ENCODE peak calls at places on chromosomes 4 and X, in ten cellular contexts. F is hypothalamus, R is astrocyte of the cerebellum, C is mucosa of descending colon, X is H54, S is uterus, Y is breast epithelium, H is T-helper 9 cell, I is WTC11, E is GM04504. J is an unnamed sample.
A peak's percentile ranks its signal among the peaks of the same experiment; 100 is the strongest.

GRCh38 chr4:30380404-30380998 is 339.7 kb upstream of the PCDH7 start:
- DNase-seq in F (no peak), R (peak; percentile 41), C (peak; percentile 60), X (no peak), S (no peak), Y (no peak), H (no peak), I (peak; percentile 76), E (peak; percentile 1), J (no peak)

GRCh38 chr4:112099701-112100289 is 45.5 kb upstream of the FAM241A start:
- DNase-seq in F (no peak), R (peak; percentile 62), C (no peak), X (peak; percentile 5), S (no peak), Y (no peak), H (no peak), I (no peak), E (peak; percentile 13), J (no peak)

GRCh38 chr4:7763788-7764187 is 175.9 kb downstream of the AFAP1 start:
- DNase-seq in F (no peak), R (peak; percentile 49), C (no peak), X (peak; percentile 40), S (no peak), Y (no peak), H (no peak), I (no peak), E (no peak), J (no peak)

GRCh38 chr4:68338625-68339024 is 11.3 kb downstream of the YTHDC1 start:
- DNase-seq in F (no peak), R (no peak), C (no peak), X (no peak), S (no peak), Y (no peak), H (no peak), I (no peak), E (no peak), J (no peak)

GRCh38 chr4:67712650-67713530 is 11.9 kb upstream of the UBA6 start:
- DNase-seq in F (no peak), R (no peak), C (no peak), X (no peak), S (no peak), Y (no peak), H (no peak), I (no peak), E (no peak), J (no peak)

GRCh38 chr4:651884-652642 is 22.0 kb downstream of the ATP5ME start:
- DNase-seq in F (no peak), R (no peak), C (no peak), X (no peak), S (no peak), Y (no peak), H (no peak), I (no peak), E (no peak), J (no peak)

GRCh38 chrX:80293354-80293753 is 126.9 kb upstream of the TENT5D start:
- DNase-seq in F (no peak), R (no peak), C (no peak), X (no peak), S (no peak), Y (no peak), H (no peak), I (no peak), E (no peak), J (no peak)

GRCh38 chr4:184648220-184649025 is 824 bp downstream of the CASP3 start:
- DNase-seq in F (no peak), R (no peak), C (peak; percentile 67), X (no peak), S (peak; percentile 60), Y (peak; percentile 28), H (peak; percentile 28), I (peak; percentile 45), E (peak; percentile 28), J (peak; percentile 61)

GRCh38 chrX:121649414-121649813 is 602.0 kb downstream of the GLUD2 start:
- DNase-seq in F (no peak), R (no peak), C (no peak), X (no peak), S (no peak), Y (no peak), H (no peak), I (no peak), E (no peak), J (no peak)

GRCh38 chrX:10352536-10352935 is 195.8 kb downstream of the CLCN4 start:
- DNase-seq in F (no peak), R (no peak), C (no peak), X (no peak), S (no peak), Y (no peak), H (no peak), I (no peak), E (no peak), J (no peak)

GRCh38 chr4:82293304-82293703 is 80.5 kb downstream of the HNRNPD start:
- DNase-seq in F (no peak), R (no peak), C (peak; percentile 9), X (no peak), S (no peak), Y (no peak), H (no peak), I (no peak), E (no peak), J (no peak)

GRCh38 chr4:139682309-139683210 is 16.9 kb downstream of the MGST2 start:
- DNase-seq in F (no peak), R (no peak), C (no peak), X (no peak), S (no peak), Y (no peak), H (no peak), I (no peak), E (no peak), J (no peak)

GRCh38 chrX:45142185-45142584 is 58.5 kb downstream of the DIPK2B start:
- DNase-seq in F (no peak), R (no peak), C (no peak), X (no peak), S (no peak), Y (no peak), H (no peak), I (no peak), E (peak; percentile 16), J (no peak)

GRCh38 chr4:150234246-150234645 is 156.0 kb downstream of the DCLK2 start:
- DNase-seq in F (no peak), R (no peak), C (no peak), X (no peak), S (no peak), Y (no peak), H (no peak), I (no peak), E (no peak), J (no peak)

GRCh38 chr4:154041595-154042086 is 252.8 kb upstream of the SFRP2 start:
- DNase-seq in F (no peak), R (no peak), C (no peak), X (no peak), S (no peak), Y (no peak), H (no peak), I (no peak), E (no peak), J (no peak)

GRCh38 chr4:40672528-40673522 is 43.2 kb upstream of the RBM47 start:
- DNase-seq in F (no peak), R (peak; percentile 97), C (peak; percentile 17), X (peak; percentile 49), S (no peak), Y (no peak), H (no peak), I (peak; percentile 26), E (peak; percentile 79), J (no peak)

GRCh38 chrX:100413231-100413630 is 3.2 kb upstream of the PCDH19 start:
- DNase-seq in F (no peak), R (peak; percentile 36), C (peak; percentile 56), X (peak; percentile 35), S (no peak), Y (no peak), H (no peak), I (no peak), E (peak; percentile 20), J (peak; percentile 8)

GRCh38 chrX:317424-318067 is 1.1 kb downstream of the GTPBP6 start:
- DNase-seq in F (no peak), R (no peak), C (peak; percentile 17), X (no peak), S (no peak), Y (no peak), H (peak; percentile 96), I (no peak), E (no peak), J (no peak)

GRCh38 chrX:154441984-154442707 is 1.8 kb upstream of the FAM50A start:
- DNase-seq in F (no peak), R (no peak), C (no peak), X (no peak), S (no peak), Y (peak; percentile 52), H (no peak), I (no peak), E (no peak), J (no peak)

GRCh38 chrX:123277821-123278220 is 93.7 kb downstream of the GRIA3 start:
- DNase-seq in F (no peak), R (no peak), C (no peak), X (no peak), S (no peak), Y (no peak), H (no peak), I (no peak), E (no peak), J (no peak)

GRCh38 chrX:7132335-7133035 is 15.0 kb upstream of the STS start:
- DNase-seq in F (no peak), R (peak; percentile 48), C (peak; percentile 93), X (no peak), S (no peak), Y (peak; percentile 51), H (no peak), I (peak; percentile 52), E (peak; percentile 59), J (no peak)

GRCh38 chrX:1601051-1601767 is 9.8 kb downstream of the AKAP17A start:
- DNase-seq in F (no peak), R (no peak), C (no peak), X (no peak), S (no peak), Y (no peak), H (no peak), I (no peak), E (no peak), J (no peak)